ENCODE peak calls at places on chromosome 1, in eight cellular contexts. I, U, T, L, D, F, A and N are unnamed samples.
A peak's percentile ranks its signal among the peaks of the same experiment; 100 is the strongest.

GRCh38 chr1:71464016-71464415 is 383.2 kb upstream of the ZRANB2 start:
- DNase-seq in I (no peak), U (peak; percentile 22), T (peak; percentile 5), L (no peak), D (no peak), F (no peak), A (peak; percentile 18), N (no peak)

GRCh38 chr1:214377886-214378285 is 96.9 kb downstream of the SMYD2 start:
- DNase-seq in I (no peak), U (peak; percentile 80), T (peak; percentile 94), L (peak; percentile 90), D (no peak), F (no peak), A (peak; percentile 85), N (no peak)

GRCh38 chr1:26949266-26949925 is 10.9 kb downstream of the KDF1 start:
- DNase-seq in I (no peak), U (peak; percentile 8), T (peak; percentile 17), L (no peak), D (no peak), F (no peak), A (peak; percentile 38), N (no peak)

GRCh38 chr1:225735252-225736149 is 42.1 kb upstream of the SRP9 start:
- DNase-seq in I (peak; percentile 63), U (peak; percentile 98), T (peak; percentile 98), L (peak; percentile 98), D (peak; percentile 45), F (peak; percentile 92), A (peak; percentile 96), N (peak; percentile 86)

GRCh38 chr1:27476222-27476621 is 13.7 kb downstream of the WASF2 start:
- DNase-seq in I (no peak), U (no peak), T (no peak), L (no peak), D (no peak), F (no peak), A (no peak), N (no peak)

GRCh38 chr1:183238071-183238470 is 52.0 kb downstream of the LAMC2 start:
- DNase-seq in I (no peak), U (peak; percentile 69), T (peak; percentile 79), L (peak; percentile 70), D (no peak), F (no peak), A (peak; percentile 24), N (no peak)

GRCh38 chr1:60345049-60345448 is 271.5 kb upstream of the C1orf87 start:
- DNase-seq in I (no peak), U (no peak), T (no peak), L (no peak), D (no peak), F (no peak), A (no peak), N (no peak)

GRCh38 chr1:9143250-9143649 is 14.3 kb upstream of the GPR157 start:
- DNase-seq in I (no peak), U (peak; percentile 57), T (peak; percentile 58), L (peak; percentile 48), D (no peak), F (peak; percentile 73), A (peak; percentile 86), N (peak; percentile 31)

GRCh38 chr1:5913876-5914275 is 78.3 kb downstream of the NPHP4 start:
- DNase-seq in I (no peak), U (no peak), T (no peak), L (no peak), D (no peak), F (peak; percentile 29), A (no peak), N (no peak)

GRCh38 chr1:54052470-54052933 is 502 bp downstream of the TMEM59 start:
- DNase-seq in I (peak; percentile 33), U (peak; percentile 62), T (peak; percentile 84), L (no peak), D (peak; percentile 29), F (no peak), A (no peak), N (peak; percentile 74)

GRCh38 chr1:101311146-101311892 is 74.5 kb downstream of the S1PR1 start:
- DNase-seq in I (no peak), U (no peak), T (no peak), L (no peak), D (no peak), F (no peak), A (no peak), N (no peak)

GRCh38 chr1:101310484-101310883 is 73.7 kb downstream of the S1PR1 start:
- DNase-seq in I (no peak), U (no peak), T (no peak), L (no peak), D (no peak), F (no peak), A (no peak), N (no peak)

GRCh38 chr1:101308001-101308659 is 71.3 kb downstream of the S1PR1 start:
- DNase-seq in I (no peak), U (no peak), T (no peak), L (no peak), D (no peak), F (no peak), A (no peak), N (no peak)

GRCh38 chr1:101308935-101309333 is 72.1 kb downstream of the S1PR1 start:
- DNase-seq in I (no peak), U (no peak), T (no peak), L (no peak), D (no peak), F (no peak), A (no peak), N (no peak)

DNA sequence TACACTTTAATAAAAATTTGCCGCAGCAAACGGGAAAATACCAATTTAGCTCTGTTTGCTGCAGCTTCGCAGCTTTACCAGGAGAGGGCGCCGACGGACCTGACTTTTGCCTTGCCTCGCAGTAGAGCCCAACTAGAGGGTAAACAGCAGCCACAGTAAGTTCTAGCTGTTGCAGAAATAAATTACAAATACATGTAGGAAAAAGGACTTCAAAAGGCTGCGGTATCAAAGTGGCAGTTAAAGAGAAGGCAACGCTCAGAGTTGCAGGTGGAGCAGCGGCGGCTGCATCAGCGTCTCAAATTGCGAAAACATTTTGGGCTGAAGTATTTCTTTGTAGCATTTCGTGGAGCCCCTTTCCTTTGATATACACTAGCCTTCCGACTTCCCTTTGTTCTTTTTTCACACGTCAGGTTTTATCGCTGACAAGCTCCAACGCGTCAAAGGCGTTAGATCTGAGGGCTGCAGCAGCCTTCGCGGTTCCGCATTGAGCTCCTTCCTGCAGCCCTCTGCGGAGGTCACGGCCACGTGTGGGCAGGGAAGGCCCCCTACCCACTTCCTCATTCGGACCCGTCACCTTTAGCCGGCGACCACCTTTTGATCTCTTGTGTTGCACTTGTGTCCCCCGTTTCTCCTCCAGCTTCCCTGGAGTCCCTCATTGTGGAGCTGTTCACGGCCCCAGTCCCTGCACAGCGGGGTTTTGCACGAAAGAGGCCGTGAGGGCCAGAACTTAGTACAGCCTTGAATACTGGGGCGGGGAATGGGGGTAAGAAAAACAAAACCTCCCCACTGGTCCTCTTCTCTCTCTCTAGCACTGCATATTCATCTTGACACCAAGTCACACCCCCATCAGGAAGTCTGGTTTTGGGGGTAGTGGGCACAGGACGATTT is 72.8 kb downstream of the S1PR1 start:
- DNase-seq in I (peak; percentile 48), U (peak; percentile 56), T (peak; percentile 46), L (peak; percentile 29), D (peak; percentile 31), F (no peak), A (peak; percentile 73), N (peak; percentile 82)
- H3K27ac ChIP-seq in I (no peak overlapping the region), U (no peak overlapping the region), T (no peak overlapping the region), L (no peak overlapping the region), D (no peak overlapping the region), F (no peak overlapping the region), A (peak overlapping the region; percentile 34), N (no peak overlapping the region)

DNA sequence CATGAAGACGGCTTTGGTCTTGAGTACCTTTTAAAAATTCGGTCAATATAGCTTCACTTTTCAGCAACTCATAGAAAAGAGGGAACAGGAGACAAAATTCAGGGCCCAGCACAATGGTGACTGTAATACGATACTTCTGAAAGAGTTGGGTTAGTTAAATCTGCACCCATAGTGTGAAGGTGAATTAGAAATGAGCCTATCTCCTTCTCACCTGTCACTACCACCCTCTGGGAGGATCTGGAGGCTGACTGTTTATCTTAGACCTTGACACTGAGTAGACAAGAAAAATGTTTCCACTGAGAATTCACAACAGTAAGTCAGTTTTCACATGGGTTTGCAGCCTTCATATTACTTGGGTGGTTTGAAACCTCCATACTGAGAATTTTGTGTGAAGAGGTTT is 57.9 kb upstream of the HMGB4 start:
- DNase-seq in I (no peak), U (no peak), T (no peak), L (no peak), D (no peak), F (no peak), A (no peak), N (no peak)
- H3K9me3 ChIP-seq in I (no peaks in the 10 kb centered on the region), U (peaks cover 8% of the 10 kb centered on the region), T (no peaks in the 10 kb centered on the region), L (peaks cover 5% of the 10 kb centered on the region), D (peaks cover 2% of the 10 kb centered on the region), F (peaks cover 14% of the 10 kb centered on the region), A (no peaks in the 10 kb centered on the region), N (no peaks in the 10 kb centered on the region)

GRCh38 chr1:44254392-44254791 is 41.1 kb downstream of the DMAP1 start:
- DNase-seq in I (no peak), U (no peak), T (no peak), L (no peak), D (no peak), F (no peak), A (no peak), N (no peak)
- H3K27ac ChIP-seq in I (no peak overlapping the region), U (no peak overlapping the region), T (no peak overlapping the region), L (no peak overlapping the region), D (peak overlapping the region; percentile 47), F (no peak overlapping the region), A (peak overlapping the region; percentile 16), N (no peak overlapping the region)

GRCh38 chr1:244381887-244382565 is 69.7 kb downstream of the ADSS2 start:
- DNase-seq in I (no peak), U (peak; percentile 76), T (peak; percentile 77), L (peak; percentile 70), D (no peak), F (no peak), A (peak; percentile 76), N (no peak)

GRCh38 chr1:244386595-244386994 is 65.1 kb downstream of the ADSS2 start:
- DNase-seq in I (no peak), U (peak; percentile 37), T (peak; percentile 19), L (peak; percentile 11), D (no peak), F (no peak), A (no peak), N (no peak)

GRCh38 chr1:244387415-244387814 is 64.3 kb downstream of the ADSS2 start:
- DNase-seq in I (no peak), U (no peak), T (no peak), L (no peak), D (no peak), F (no peak), A (no peak), N (no peak)

GRCh38 chr1:244383278-244383884 is 68.3 kb downstream of the ADSS2 start:
- DNase-seq in I (no peak), U (no peak), T (no peak), L (no peak), D (no peak), F (no peak), A (no peak), N (no peak)

DNA sequence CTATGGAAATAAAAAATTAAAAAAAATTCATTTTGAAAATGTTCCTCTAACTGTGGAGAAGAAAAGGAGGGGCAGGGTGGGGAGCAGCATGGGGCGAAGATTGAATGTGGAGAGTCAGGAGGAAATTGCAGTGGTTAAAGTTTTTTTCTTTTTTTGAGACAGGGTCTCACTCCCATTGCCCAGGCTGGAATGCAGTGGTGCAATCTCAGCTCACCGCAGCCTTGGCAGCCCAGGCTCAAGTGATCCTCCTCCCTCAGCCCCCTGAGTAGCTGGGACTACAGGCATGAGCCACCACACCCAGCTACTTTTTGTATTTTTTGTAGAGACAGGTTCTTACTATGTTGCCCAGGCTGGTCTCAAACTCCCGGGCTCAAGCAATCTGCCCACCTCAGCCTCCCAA is 67.6 kb downstream of the ADSS2 start:
- DNase-seq in I (no peak), U (no peak), T (peak; percentile 11), L (no peak), D (no peak), F (no peak), A (peak; percentile 54), N (no peak)
- H3K9me3 ChIP-seq in I (no peaks in the 10 kb centered on the region), U (no peaks in the 10 kb centered on the region), T (no peaks in the 10 kb centered on the region), L (no peaks in the 10 kb centered on the region), D (no peaks in the 10 kb centered on the region), F (no peaks in the 10 kb centered on the region), A (no peaks in the 10 kb centered on the region), N (no peaks in the 10 kb centered on the region)